ENCODE peak calls at places on chromosomes 3 and 15, in nine cellular contexts. U, G, P, B, K, F, C, J and H are unnamed samples.

GRCh38 chr3:178257491-178257890 is 278.7 kb upstream of the KCNMB2 start:
- DNase-seq in U (no peak), G (no peak), P (no peak), B (no peak), K (no peak), F (no peak), C (no peak), J (no peak), H (no peak)

GRCh38 chr3:196528639-196529233 is 13.6 kb upstream of the SMCO1 start:
- DNase-seq in U (peak; percentile 81), G (peak; percentile 79), P (peak; percentile 68), B (no peak), K (peak; percentile 95), F (peak; percentile 26), C (peak; percentile 68), J (no peak), H (peak; percentile 26)

GRCh38 chr15:39365161-39365560 is 215.7 kb upstream of the THBS1 start:
- DNase-seq in U (no peak), G (no peak), P (no peak), B (no peak), K (no peak), F (peak; percentile 29), C (no peak), J (no peak), H (no peak)

GRCh38 chr3:98764692-98765002 is 1.5 kb downstream of the ST3GAL6 start:
- DNase-seq in U (no peak), G (no peak), P (no peak), B (no peak), K (no peak), F (no peak), C (no peak), J (no peak), H (no peak)

GRCh38 chr3:184710870-184711365 is 946 bp downstream of the MAGEF1 start:
- DNase-seq in U (peak; percentile 69), G (peak; percentile 29), P (no peak), B (no peak), K (no peak), F (no peak), C (no peak), J (no peak), H (no peak)

GRCh38 chr15:25501828-25502446 is 63.1 kb upstream of the UBE3A start:
- DNase-seq in U (no peak), G (no peak), P (no peak), B (no peak), K (no peak), F (peak; percentile 41), C (no peak), J (no peak), H (peak; percentile 35)

GRCh38 chr15:26451995-26452394 is 320.9 kb downstream of the GABRB3 start:
- DNase-seq in U (no peak), G (no peak), P (no peak), B (no peak), K (no peak), F (no peak), C (no peak), J (no peak), H (no peak)

GRCh38 chr15:42499888-42500609 is 4.6 kb downstream of the SNAP23 start:
- DNase-seq in U (no peak), G (no peak), P (no peak), B (no peak), K (no peak), F (no peak), C (no peak), J (no peak), H (no peak)

GRCh38 chr3:195032955-195033354 is 238.0 kb downstream of the XXYLT1 start:
- DNase-seq in U (peak; percentile 31), G (no peak), P (no peak), B (no peak), K (no peak), F (no peak), C (peak; percentile 3), J (peak; percentile 22), H (no peak)

DNA sequence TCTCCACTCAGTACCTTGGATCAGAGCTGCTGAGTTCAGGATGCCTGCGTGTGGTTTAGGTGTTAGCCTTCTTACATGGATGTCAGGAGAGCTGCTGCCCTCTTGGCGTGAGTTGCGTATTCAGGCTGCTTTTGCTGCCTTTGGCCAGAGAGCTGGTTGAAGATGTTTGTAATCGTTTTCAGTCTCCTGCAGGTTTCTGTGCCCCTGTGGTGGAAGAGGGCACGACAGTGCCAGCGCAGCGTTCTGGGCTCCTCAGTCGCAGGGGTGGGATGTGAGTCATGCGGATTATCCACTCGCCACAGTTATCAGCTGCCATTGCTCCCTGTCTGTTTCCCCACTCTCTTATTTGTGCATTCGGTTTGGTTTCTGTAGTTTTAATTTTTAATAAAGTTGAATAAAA is 7.0 kb upstream of the PODXL2 start:
- DNase-seq in U (no peak), G (no peak), P (no peak), B (no peak), K (no peak), F (no peak), C (no peak), J (no peak), H (no peak)
- TF ChIP-seq POLR2A in U (no peak), G (no peak), P (no peak), B (no peak), K (no peak), F (no peak), C (no peak), J (no peak), H (no peak)

GRCh38 chr3:133506215-133506901 is 67.1 kb upstream of the CDV3 start:
- DNase-seq in U (no peak), G (peak; percentile 23), P (no peak), B (no peak), K (no peak), F (no peak), C (no peak), J (no peak), H (peak; percentile 36)
- H3K27ac ChIP-seq in U (peak overlapping the region; percentile 63), G (peak overlapping the region; percentile 63), P (peak overlapping the region; percentile 48), B (no peak overlapping the region), K (peak overlapping the region; percentile 81), F (no peak overlapping the region), C (no peak overlapping the region), J (peak overlapping the region; percentile 40), H (no peak overlapping the region)

GRCh38 chr3:10303785-10304184 is 11.0 kb upstream of the GHRL start:
- DNase-seq in U (no peak), G (no peak), P (no peak), B (no peak), K (no peak), F (no peak), C (no peak), J (no peak), H (no peak)

GRCh38 chr3:10299175-10299574 is 6.4 kb upstream of the GHRL start:
- DNase-seq in U (no peak), G (no peak), P (no peak), B (no peak), K (no peak), F (peak; percentile 17), C (no peak), J (no peak), H (no peak)

GRCh38 chr3:10300087-10300486 is 7.3 kb upstream of the GHRL start:
- DNase-seq in U (no peak), G (no peak), P (no peak), B (no peak), K (no peak), F (no peak), C (no peak), J (no peak), H (no peak)

GRCh38 chr3:10303105-10303504 is 10.4 kb upstream of the GHRL start:
- DNase-seq in U (no peak), G (no peak), P (no peak), B (no peak), K (no peak), F (no peak), C (no peak), J (no peak), H (no peak)

DNA sequence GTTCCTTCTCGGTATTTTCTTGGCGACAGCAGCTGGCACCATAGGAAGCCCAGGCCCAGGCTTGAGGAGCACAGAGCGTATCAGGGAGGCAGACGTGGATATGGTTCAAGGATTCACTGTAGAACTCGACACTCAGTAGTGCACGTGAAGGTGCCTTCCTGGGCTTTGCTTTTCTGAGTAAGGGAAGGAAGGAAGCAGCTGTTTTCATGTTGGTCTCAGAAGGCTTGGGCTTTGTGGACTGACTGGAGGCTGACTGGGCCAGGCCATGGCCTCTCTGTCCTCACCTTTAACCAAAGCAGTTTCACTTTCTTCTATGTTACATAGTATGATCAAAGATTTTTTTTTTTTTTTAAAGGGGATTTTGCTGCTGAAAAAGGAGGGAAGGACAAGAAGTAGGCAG is 6.9 kb upstream of the GHRL start:
- DNase-seq in U (no peak), G (no peak), P (no peak), B (no peak), K (no peak), F (no peak), C (no peak), J (no peak), H (no peak)
- TF ChIP-seq POLR2A in U (no peak), G (no peak), P (no peak), B (no peak), K (no peak), F (no peak), C (no peak), J (no peak), H (no peak)

DNA sequence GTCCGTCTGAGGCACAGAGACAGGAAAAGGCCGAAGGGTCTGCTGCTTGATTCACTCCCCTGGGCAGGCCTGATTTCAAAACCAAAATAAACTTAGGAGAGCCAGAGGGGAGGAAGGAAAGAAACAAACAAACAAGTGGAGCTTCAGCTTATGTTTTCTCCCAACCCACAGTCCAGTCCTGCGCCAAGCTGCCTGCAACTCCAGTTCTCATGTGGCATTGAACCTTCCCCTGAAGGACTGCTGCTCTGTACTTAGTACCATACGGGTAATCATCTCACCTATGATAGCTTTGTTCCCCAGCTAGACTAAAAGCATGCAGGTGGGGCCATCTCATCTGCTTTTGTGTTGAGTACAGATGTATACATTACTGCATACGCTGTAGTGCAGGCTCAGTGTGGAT is 236.4 kb downstream of the THRB start:
- DNase-seq in U (no peak), G (no peak), P (no peak), B (no peak), K (no peak), F (no peak), C (no peak), J (no peak), H (no peak)
- H3K27ac ChIP-seq in U (no peak overlapping the region), G (no peak overlapping the region), P (no peak overlapping the region), B (no peak overlapping the region), K (no peak overlapping the region), F (no peak overlapping the region), C (no peak overlapping the region), J (no peak overlapping the region), H (no peak overlapping the region)

GRCh38 chr15:75763137-75763611 is 50.5 kb upstream of the CSPG4 start:
- DNase-seq in U (no peak), G (no peak), P (no peak), B (no peak), K (peak; percentile 55), F (no peak), C (no peak), J (no peak), H (no peak)

GRCh38 chr15:75760689-75761435 is 48.2 kb upstream of the CSPG4 start:
- DNase-seq in U (no peak), G (no peak), P (no peak), B (no peak), K (peak; percentile 53), F (no peak), C (no peak), J (no peak), H (no peak)

GRCh38 chr15:75753145-75753544 is 40.5 kb upstream of the CSPG4 start:
- DNase-seq in U (no peak), G (no peak), P (no peak), B (peak; percentile 91), K (no peak), F (no peak), C (no peak), J (no peak), H (no peak)

GRCh38 chr15:75761446-75762356 is 49.1 kb upstream of the CSPG4 start:
- DNase-seq in U (no peak), G (no peak), P (no peak), B (no peak), K (peak; percentile 66), F (no peak), C (no peak), J (no peak), H (no peak)

GRCh38 chr15:75758071-75758872 is 45.6 kb upstream of the CSPG4 start:
- DNase-seq in U (peak; percentile 95), G (peak; percentile 93), P (peak; percentile 90), B (no peak), K (peak; percentile 93), F (peak; percentile 79), C (peak; percentile 90), J (peak; percentile 87), H (peak; percentile 94)
- TF ChIP-seq POLR2A in U (no peak), G (peak; percentile 46), P (no peak), B (no peak), K (no peak), F (no peak), C (peak; percentile 18), J (no peak), H (peak; percentile 73)